ENCODE peak calls at places on chromosome X, in six cellular contexts. K is spleen, N is breast epithelium, M is GM12878, C is sigmoid colon, Z is transverse colon. V is an unnamed sample.

GRCh38 chrX:32597777-32598176 is 613.6 kb downstream of the DMD start:
- DNase-seq in C (no peak), N (no peak), K (no peak), M (no peak), Z (no peak), V (no peak)

GRCh38 chrX:52852110-52852872 is 15.6 kb downstream of the XAGE3 start:
- DNase-seq in N (no peak), M (no peak), Z (no peak), K (no peak), C (no peak), V (no peak)

GRCh38 chrX:21708116-21708515 is 49.8 kb downstream of the SMPX start:
- DNase-seq in N (no peak), C (no peak), K (no peak), Z (no peak), M (no peak), V (no peak)

GRCh38 chrX:37986893-37987292 is 19.5 kb upstream of the SYTL5 start:
- DNase-seq in M (no peak), Z (no peak), K (no peak), N (no peak), C (no peak), V (no peak)

GRCh38 chrX:132216283-132216682 is 3.0 kb downstream of the RAP2C start:
- DNase-seq in M (no peak), N (no peak), Z (no peak), K (no peak), C (no peak), V (no peak)

GRCh38 chrX:49910344-49910743 is 12.1 kb upstream of the CLCN5 start:
- DNase-seq in Z (no peak), C (no peak), M (no peak), N (no peak), K (no peak), V (no peak)

GRCh38 chrX:122703762-122704161 is 480.3 kb upstream of the GRIA3 start:
- DNase-seq in K (no peak), N (no peak), M (no peak), C (no peak), Z (no peak), V (no peak)

GRCh38 chrX:153727108-153727931 is 2.7 kb downstream of the ABCD1 start:
- DNase-seq in K (peak; percentile 80), C (peak; percentile 89), M (no peak), Z (peak; percentile 63), N (no peak), V (peak; percentile 60)

GRCh38 chrX:50456712-50457484 is 13.7 kb downstream of the DGKK start:
- DNase-seq in M (no peak), N (no peak), C (no peak), Z (no peak), K (no peak), V (no peak)

GRCh38 chrX:134603806-134604700 is 54.2 kb downstream of the PLAC1 start:
- DNase-seq in Z (no peak), M (no peak), K (no peak), N (no peak), C (no peak), V (no peak)

GRCh38 chrX:56281789-56282188 is 49.6 kb downstream of the KLF8 start:
- DNase-seq in M (no peak), N (no peak), Z (no peak), K (no peak), C (no peak), V (no peak)

GRCh38 chrX:55161581-55161980 is 58.6 kb upstream of the PAGE5 start:
- DNase-seq in Z (no peak), K (no peak), N (no peak), C (no peak), M (no peak), V (no peak)

GRCh38 chrX:64850371-64851082 is 125.7 kb downstream of the ZC4H2 start:
- DNase-seq in C (no peak), K (peak; percentile 62), M (no peak), Z (no peak), N (no peak), V (no peak)

GRCh38 chrX:10168226-10168625 is 11.5 kb downstream of the CLCN4 start:
- DNase-seq in N (no peak), Z (no peak), C (peak; percentile 57), M (no peak), K (no peak), V (no peak)

GRCh38 chrX:68980906-68981616 is 152.2 kb downstream of the EFNB1 start:
- DNase-seq in M (no peak), C (no peak), K (no peak), N (no peak), Z (no peak), V (no peak)

GRCh38 chrX:72121381-72121780 is 10.3 kb downstream of the RTL5 start:
- DNase-seq in C (peak; percentile 87), K (peak; percentile 86), Z (peak; percentile 42), M (no peak), N (peak; percentile 66), V (peak; percentile 64)

GRCh38 chrX:38437093-38437492 is 84.7 kb downstream of the OTC start:
- DNase-seq in Z (no peak), K (no peak), C (no peak), M (no peak), N (no peak), V (no peak)

GRCh38 chrX:136159615-136160025 is 12.3 kb downstream of the FHL1 start:
- DNase-seq in M (no peak), C (peak; percentile 70), K (no peak), N (no peak), Z (no peak), V (no peak)

GRCh38 chrX:53616921-53617320 is 69.6 kb downstream of the HUWE1 start:
- DNase-seq in M (no peak), C (no peak), Z (no peak), K (no peak), N (no peak), V (no peak)

GRCh38 chrX:78514852-78515251 is 144.3 kb downstream of the RTL3 start:
- DNase-seq in N (no peak), M (no peak), K (no peak), C (no peak), Z (no peak), V (no peak)

GRCh38 chrX:15838017-15838416 is 16.6 kb downstream of the AP1S2 start:
- DNase-seq in K (no peak), C (no peak), Z (no peak), N (no peak), M (no peak), V (no peak)

GRCh38 chrX:32153586-32153985 is 1057.8 kb downstream of the DMD start:
- DNase-seq in Z (no peak), C (no peak), M (no peak), N (no peak), K (no peak), V (no peak)

GRCh38 chrX:46758163-46758955 is 559 bp downstream of the SLC9A7 start:
- DNase-seq in M (no peak), K (peak; percentile 81), Z (peak; percentile 12), N (no peak), C (no peak), V (peak; percentile 15)

GRCh38 chrX:44022964-44023363 is 49.8 kb upstream of the NDP start:
- DNase-seq in K (no peak), Z (no peak), C (no peak), N (no peak), M (no peak), V (no peak)

GRCh38 chrX:67546496-67547423 is 2.9 kb downstream of the AR start:
- DNase-seq in C (no peak), K (no peak), M (no peak), N (no peak), Z (no peak), V (no peak)

GRCh38 chrX:41116948-41117347 is 31.7 kb downstream of the USP9X start:
- DNase-seq in K (no peak), M (peak; percentile 71), C (no peak), Z (no peak), N (no peak), V (no peak)

GRCh38 chrX:1486177-1486576 is 33.5 kb upstream of the ASMTL start:
- DNase-seq in K (peak; percentile 21), N (no peak), Z (no peak), M (no peak), C (peak; percentile 19), V (no peak)

GRCh38 chrX:113001836-113002235 is 161.2 kb upstream of the AMOT start:
- DNase-seq in K (no peak), Z (no peak), N (no peak), C (no peak), M (no peak), V (no peak)
- TF ChIP-seq CTCF in K (no peak), Z (no peak), N (no peak), C (no peak), M (no peak), V (no peak)

DNA sequence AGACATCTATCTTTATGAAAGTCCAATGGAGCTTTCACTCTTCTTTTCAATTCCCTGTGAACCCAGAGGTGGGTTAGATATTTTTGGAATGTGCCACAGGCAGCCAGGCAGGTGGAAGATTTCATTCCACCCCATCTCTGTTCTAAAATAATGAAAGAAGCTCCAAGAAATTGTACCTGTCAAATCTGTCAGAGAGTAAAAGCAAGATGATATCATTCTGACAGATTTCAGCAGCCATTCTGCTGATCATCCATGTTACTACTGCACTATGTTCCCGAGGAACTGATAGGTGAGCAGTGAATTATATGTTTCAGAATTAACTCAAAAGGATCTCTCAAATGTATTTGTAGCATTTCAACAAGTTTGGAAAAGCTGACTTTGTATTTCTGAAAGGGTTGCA is 339.5 kb upstream of the SPANXN4 start:
- DNase-seq in K (no peak), C (no peak), N (no peak), M (no peak), Z (no peak), V (no peak)
- TF ChIP-seq POLR2AphosphoS5 in K (no peak), C (no peak), N (no peak), M (no peak), Z (no peak), V (no peak)

GRCh38 chrX:101220881-101221280 is 1.3 kb downstream of the DRP2 start:
- DNase-seq in K (no peak), N (no peak), M (no peak), Z (peak; percentile 30), C (no peak), V (no peak)

GRCh38 chrX:101217689-101218088 is 1.9 kb upstream of the DRP2 start:
- DNase-seq in C (no peak), N (no peak), K (no peak), Z (no peak), M (no peak), V (no peak)

GRCh38 chrX:101219840-101220191 is 230 bp downstream of the DRP2 start:
- DNase-seq in M (no peak), K (no peak), N (no peak), C (no peak), Z (no peak), V (no peak)

GRCh38 chrX:101219116-101219839 is at the start of gene DRP2:
- DNase-seq in M (no peak), C (no peak), Z (no peak), K (no peak), N (no peak), V (no peak)

DNA sequence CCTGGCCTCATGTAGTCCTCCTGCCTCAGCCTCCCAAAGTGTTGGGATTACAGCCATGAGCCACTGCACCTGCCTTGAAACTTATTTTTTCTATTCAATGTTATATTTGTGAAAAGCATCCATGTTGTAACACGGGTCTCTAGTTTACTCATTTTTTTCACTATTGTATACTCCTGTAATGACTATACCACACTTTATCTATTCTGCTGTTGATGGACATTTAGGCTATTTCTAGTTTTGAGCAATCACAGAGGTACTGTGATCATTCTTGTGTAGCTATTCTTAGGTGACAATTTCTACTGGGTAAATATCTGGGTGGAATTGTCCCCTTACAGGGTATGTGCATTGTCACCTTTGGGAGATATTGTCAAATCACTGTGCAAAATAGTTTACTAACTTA is 3.6 kb downstream of the DRP2 start:
- DNase-seq in K (no peak), C (no peak), M (no peak), N (no peak), Z (no peak), V (no peak)
- TF ChIP-seq POLR2A in K (no peak), C (no peak), M (no peak), N (no peak), Z (no peak), V (no peak)

GRCh38 chrX:48574270-48575266 is at the start of gene RBM3:
- DNase-seq in M (peak; percentile 83), K (peak; percentile 97), N (peak; percentile 93), C (peak; percentile 97), Z (peak; percentile 94), V (peak; percentile 89)
- TF ChIP-seq CTCF in M (peak; percentile 33), K (peak; percentile 62), N (peak; percentile 43), C (peak; percentile 26), Z (peak; percentile 38), V (peak; percentile 49)